ENCODE peak calls at places on chromosomes 13 and 19, in seven cellular contexts. O is lower lobe of right lung, S is AG04450, K is fibroblast of pulmonary artery, C is lower leg skin, N is H9, T is NB4. E is an unnamed sample.

GRCh38 chr13:25232937-25233515 is 54.3 kb downstream of the MTMR6 start:
- DNase-seq in O (no peak), S (no peak), K (peak), C (no peak), N (no peak), T (peak), E (no peak)

GRCh38 chr13:92716749-92717148 is 509.9 kb upstream of the GPC6 start:
- DNase-seq in O (no peak), S (no peak), K (peak), C (no peak), N (no peak), T (no peak), E (no peak)

GRCh38 chr19:17348700-17349099 is 11.3 kb downstream of the GTPBP3 start:
- DNase-seq in O (no peak), S (no peak), K (peak), C (no peak), N (peak), T (no peak), E (no peak)

GRCh38 chr13:65932587-65933239 is 1297.4 kb downstream of the PCDH9 start:
- DNase-seq in O (no peak), S (no peak), K (no peak), C (no peak), N (no peak), T (no peak), E (no peak)

GRCh38 chr19:49272204-49272603 is 52.8 kb downstream of the SLC6A16 start:
- DNase-seq in O (no peak), S (no peak), K (peak), C (no peak), N (no peak), T (no peak), E (no peak)

GRCh38 chr13:30142502-30143211 is 164.7 kb downstream of the KATNAL1 start:
- DNase-seq in O (no peak), S (peak), K (peak), C (no peak), N (peak), T (no peak), E (no peak)

GRCh38 chr19:46784262-46785053 is 3.9 kb downstream of the SLC1A5 start:
- DNase-seq in O (peak), S (peak), K (peak), C (peak), N (peak), T (peak), E (peak)

GRCh38 chr13:113927661-113928581 is 46.0 kb downstream of the C13orf46 start:
- DNase-seq in O (no peak), S (peak), K (peak), C (peak), N (peak), T (no peak), E (peak)

GRCh38 chr19:40078377-40078776 is 12.4 kb downstream of the ZNF780A start:
- DNase-seq in O (no peak), S (no peak), K (no peak), C (no peak), N (no peak), T (no peak), E (no peak)

GRCh38 chr13:33178197-33178699 is 107.3 kb downstream of the STARD13 start:
- DNase-seq in O (no peak), S (no peak), K (no peak), C (no peak), N (no peak), T (no peak), E (no peak)

GRCh38 chr19:43229315-43229714 is 23.9 kb upstream of the PSG4 start:
- DNase-seq in O (no peak), S (no peak), K (peak), C (no peak), N (no peak), T (peak), E (no peak)

GRCh38 chr19:4191044-4191443 is 8.6 kb downstream of the ANKRD24 start:
- DNase-seq in O (no peak), S (no peak), K (no peak), C (no peak), N (no peak), T (no peak), E (no peak)

GRCh38 chr13:70960841-70961443 is 852.7 kb upstream of the KLHL1 start:
- DNase-seq in O (no peak), S (no peak), K (peak), C (no peak), N (no peak), T (peak), E (no peak)

GRCh38 chr19:42074513-42075363 is 1.2 kb upstream of the ZNF574 start:
- DNase-seq in O (no peak), S (no peak), K (no peak), C (peak), N (no peak), T (peak), E (no peak)

GRCh38 chr13:51849145-51850101 is 4.4 kb upstream of the TMEM272 start:
- DNase-seq in O (peak), S (no peak), K (peak), C (no peak), N (peak), T (peak), E (peak)

GRCh38 chr13:37105251-37105714 is at the start of gene CSNK1A1L:
- DNase-seq in O (no peak), S (no peak), K (no peak), C (no peak), N (no peak), T (no peak), E (no peak)

GRCh38 chr13:32175307-32175706 is 139.9 kb downstream of the ZAR1L start:
- DNase-seq in O (no peak), S (no peak), K (peak), C (no peak), N (no peak), T (no peak), E (no peak)

GRCh38 chr13:23850134-23850533 is 39.1 kb downstream of the MIPEP start:
- DNase-seq in O (no peak), S (no peak), K (no peak), C (no peak), N (no peak), T (no peak), E (no peak)

GRCh38 chr19:50398675-50399367 is 14.7 kb downstream of the POLD1 start:
- DNase-seq in O (no peak), S (no peak), K (no peak), C (no peak), N (no peak), T (no peak), E (no peak)

GRCh38 chr19:42032428-42032827 is 37.6 kb downstream of the GRIK5 start:
- DNase-seq in O (no peak), S (no peak), K (no peak), C (no peak), N (peak), T (no peak), E (no peak)

GRCh38 chr13:83879431-83880171 is 2.7 kb downstream of the SLITRK1 start:
- DNase-seq in O (no peak), S (no peak), K (no peak), C (peak), N (peak), T (no peak), E (no peak)

GRCh38 chr19:47275866-47276461 is 1.3 kb downstream of the INAFM1 start:
- DNase-seq in O (peak), S (no peak), K (peak), C (peak), N (no peak), T (peak), E (no peak)

GRCh38 chr13:112692104-112692503 is 2.3 kb downstream of the ATP11A start:
- DNase-seq in O (no peak), S (no peak), K (no peak), C (peak), N (peak), T (no peak), E (no peak)

GRCh38 chr19:3257071-3257470 is 32.6 kb downstream of the CELF5 start:
- DNase-seq in O (no peak), S (no peak), K (no peak), C (no peak), N (no peak), T (no peak), E (no peak)

GRCh38 chr13:23074054-23074805 is 106.5 kb upstream of the SGCG start:
- DNase-seq in O (no peak), S (no peak), K (peak), C (no peak), N (no peak), T (no peak), E (no peak)

GRCh38 chr19:39499082-39499642 is 415 bp downstream of the DLL3 start:
- DNase-seq in O (no peak), S (no peak), K (no peak), C (no peak), N (peak), T (no peak), E (no peak)

GRCh38 chr13:84951128-84951527 is 848.1 kb downstream of the SLITRK6 start:
- DNase-seq in O (no peak), S (no peak), K (no peak), C (no peak), N (no peak), T (no peak), E (no peak)

GRCh38 chr19:4233282-4233853 is 4.0 kb downstream of the EBI3 start:
- DNase-seq in O (peak), S (no peak), K (peak), C (no peak), N (peak), T (peak), E (no peak)

GRCh38 chr13:112510002-112510780 is 77.8 kb downstream of the TUBGCP3 start:
- DNase-seq in O (peak), S (peak), K (peak), C (no peak), N (peak), T (peak), E (no peak)

GRCh38 chr19:38430931-38431330 is 2.6 kb upstream of the RYR1 start:
- DNase-seq in O (no peak), S (no peak), K (no peak), C (no peak), N (no peak), T (no peak), E (no peak)

GRCh38 chr19:42062381-42062780 is 7.6 kb downstream of the GRIK5 start:
- DNase-seq in O (no peak), S (no peak), K (no peak), C (no peak), N (no peak), T (no peak), E (no peak)

GRCh38 chr19:10112895-10113591 is 1.6 kb downstream of the P2RY11 start:
- DNase-seq in O (peak), S (no peak), K (peak), C (no peak), N (peak), T (peak), E (peak)

GRCh38 chr19:13972368-13973155 is 20.3 kb downstream of the DCAF15 start:
- DNase-seq in O (no peak), S (no peak), K (no peak), C (no peak), N (no peak), T (no peak), E (no peak)

GRCh38 chr13:95248953-95249352 is 52.3 kb downstream of the ABCC4 start:
- DNase-seq in O (no peak), S (no peak), K (no peak), C (peak), N (no peak), T (no peak), E (no peak)

GRCh38 chr13:80921556-80921955 is 580.6 kb upstream of the SPRY2 start:
- DNase-seq in O (no peak), S (no peak), K (peak), C (no peak), N (no peak), T (no peak), E (no peak)

GRCh38 chr13:80921971-80922370 is 581.0 kb upstream of the SPRY2 start:
- DNase-seq in O (no peak), S (no peak), K (no peak), C (no peak), N (no peak), T (no peak), E (no peak)

GRCh38 chr13:80928241-80928640 is 587.3 kb upstream of the SPRY2 start:
- DNase-seq in O (no peak), S (no peak), K (no peak), C (no peak), N (no peak), T (no peak), E (no peak)

GRCh38 chr13:80924596-80924995 is 583.7 kb upstream of the SPRY2 start:
- DNase-seq in O (no peak), S (no peak), K (peak), C (no peak), N (no peak), T (no peak), E (no peak)

DNA sequence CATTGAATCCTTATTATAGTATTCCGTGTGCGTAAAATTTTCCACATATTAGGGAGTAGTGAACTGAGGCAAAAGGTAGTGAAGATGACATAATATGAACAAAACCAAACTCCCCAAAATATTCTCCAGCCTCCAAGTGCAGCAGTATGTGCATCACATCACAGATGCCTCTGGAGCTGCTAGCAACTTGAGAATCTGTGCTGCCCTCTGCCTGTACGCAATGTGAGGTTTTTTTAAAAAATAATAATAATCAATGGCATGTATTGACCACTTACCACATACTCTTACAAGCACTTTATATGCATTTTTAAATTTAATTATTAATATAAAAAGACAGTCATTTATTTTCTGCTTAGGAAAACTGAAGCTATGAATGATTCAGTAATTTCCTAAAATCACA is 583.0 kb upstream of the SPRY2 start:
- DNase-seq in O (no peak), S (no peak), K (peak), C (no peak), N (no peak), T (no peak), E (no peak)
- TF ChIP-seq CTCF in O (no peak), S (no peak), K (peak), C (no peak), N (peak), T (no peak), E (no peak)

GRCh38 chr19:56189785-56190184 is 7.8 kb downstream of the ZSCAN5B start:
- DNase-seq in O (no peak), S (no peak), K (no peak), C (no peak), N (no peak), T (no peak), E (no peak)
- TF ChIP-seq CTCF in O (no peak), S (no peak), K (no peak), C (no peak), N (peak), T (no peak), E (no peak)

GRCh38 chr13:98308525-98308911 is 131.4 kb upstream of the RNF113B start:
- DNase-seq in O (no peak), S (no peak), K (no peak), C (no peak), N (no peak), T (no peak), E (no peak)

GRCh38 chr13:98305670-98306069 is 128.6 kb upstream of the RNF113B start:
- DNase-seq in O (no peak), S (no peak), K (no peak), C (no peak), N (no peak), T (no peak), E (no peak)

GRCh38 chr13:98309569-98310335 is 132.7 kb upstream of the RNF113B start:
- DNase-seq in O (no peak), S (no peak), K (no peak), C (no peak), N (no peak), T (no peak), E (no peak)

GRCh38 chr13:98307744-98308524 is 130.9 kb upstream of the RNF113B start:
- DNase-seq in O (no peak), S (no peak), K (peak), C (no peak), N (no peak), T (no peak), E (no peak)

GRCh38 chr13:98307392-98307743 is 130.3 kb upstream of the RNF113B start:
- DNase-seq in O (no peak), S (no peak), K (no peak), C (no peak), N (no peak), T (no peak), E (no peak)
- TF ChIP-seq CTCF in O (no peak), S (no peak), K (no peak), C (no peak), N (no peak), T (no peak), E (no peak)

GRCh38 chr19:35745328-35746086 is at the start of the genes PSENEN and U2AF1L4:
- DNase-seq in O (peak), S (peak), K (peak), C (peak), N (peak), T (peak), E (peak)

GRCh38 chr19:35750167-35750566 is 1.8 kb downstream of the LIN37 start:
- DNase-seq in O (no peak), S (no peak), K (no peak), C (no peak), N (no peak), T (no peak), E (no peak)

GRCh38 chr19:35746087-35746462 is 624 bp downstream of the PSENEN start:
- DNase-seq in O (no peak), S (no peak), K (no peak), C (no peak), N (no peak), T (no peak), E (no peak)

GRCh38 chr19:35746556-35746955 is 1.1 kb downstream of the PSENEN start:
- DNase-seq in O (no peak), S (no peak), K (no peak), C (no peak), N (no peak), T (no peak), E (no peak)

DNA sequence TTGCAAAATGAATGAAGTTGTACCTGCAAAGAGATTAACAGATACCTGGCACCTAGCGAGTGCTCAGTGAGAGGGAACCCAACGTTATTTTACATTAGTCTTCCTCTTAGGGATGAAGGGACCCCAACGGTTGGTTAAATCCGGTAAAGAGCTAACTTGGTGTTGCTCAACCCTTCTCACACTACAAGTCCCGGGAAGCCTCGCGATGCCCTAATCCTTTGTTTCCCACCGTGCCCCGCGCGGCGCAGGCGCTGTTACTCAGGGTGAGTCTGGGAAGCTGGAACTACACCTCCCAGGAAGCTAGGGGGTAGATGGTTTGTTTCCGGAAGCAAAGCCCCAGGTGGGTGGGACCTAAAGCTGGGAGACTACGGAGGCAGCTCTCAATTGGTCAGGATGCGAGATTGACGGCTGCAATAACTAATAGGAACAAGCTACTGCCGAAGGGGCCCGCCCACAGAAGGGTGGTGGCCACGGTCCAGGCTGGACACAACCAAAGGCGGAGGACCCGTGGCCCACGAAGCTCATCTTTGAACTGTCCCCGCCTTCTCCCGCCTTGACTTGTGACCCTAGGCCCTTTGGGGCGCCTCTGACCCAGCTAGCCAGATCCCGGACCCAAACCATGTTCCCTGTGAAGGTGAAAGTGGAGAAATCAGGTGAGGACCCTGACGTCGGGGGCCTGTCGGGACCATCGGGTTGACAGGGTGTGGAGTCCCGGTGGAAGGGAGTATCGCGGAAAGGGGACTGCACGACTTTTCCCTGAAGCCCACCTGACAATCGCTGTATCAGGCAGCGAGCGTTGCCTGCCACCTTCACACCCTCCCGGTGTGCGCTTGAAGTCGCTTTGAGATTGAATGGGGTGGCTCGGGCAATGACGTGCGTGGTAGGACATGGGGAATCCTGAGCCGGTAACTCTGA is at the start of gene LIN37:
- DNase-seq in O (peak), S (peak), K (peak), C (peak), N (peak), T (peak), E (peak)
- TF ChIP-seq CTCF in O (no peak), S (no peak), K (no peak), C (no peak), N (no peak), T (no peak), E (no peak)

DNA sequence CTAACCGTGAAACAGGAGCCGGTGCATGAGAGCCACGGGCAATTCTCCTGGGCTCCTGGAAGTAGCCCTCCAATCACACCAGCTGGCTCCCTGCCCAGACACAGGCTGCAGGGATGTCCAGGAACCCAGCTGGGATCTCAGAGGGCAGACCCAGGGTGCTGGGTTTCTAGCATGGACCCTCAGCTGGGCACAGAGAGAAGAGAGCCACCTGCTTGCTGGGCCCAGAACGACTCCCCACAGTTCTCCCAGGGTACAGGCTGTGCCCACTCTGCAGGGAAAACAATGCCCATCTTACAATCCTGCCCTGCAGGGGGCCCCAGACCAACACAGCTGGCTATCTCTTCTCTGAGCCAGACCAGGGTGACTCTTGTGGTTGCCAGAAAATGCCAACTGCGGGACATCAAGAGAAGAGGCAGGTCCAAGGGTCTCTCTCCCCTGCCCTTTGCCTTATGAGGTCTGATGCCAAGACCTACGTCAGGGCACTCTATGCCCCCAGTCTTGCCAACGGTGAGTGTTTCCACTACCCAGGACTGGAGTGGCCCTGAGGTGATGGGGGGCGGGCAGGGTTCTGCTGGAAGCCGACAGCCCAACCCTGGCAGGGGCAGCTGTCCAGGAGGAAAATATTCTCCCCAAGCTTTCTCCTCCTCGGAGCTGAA is 64.6 kb downstream of the CEBPG start:
- DNase-seq in O (peak), S (no peak), K (peak), C (no peak), N (no peak), T (no peak), E (peak)
- TF ChIP-seq CTCF in O (no peak), S (no peak), K (peak), C (no peak), N (no peak), T (peak), E (no peak)

GRCh38 chr13:44719857-44720671 is 143.9 kb upstream of the TSC22D1 start:
- DNase-seq in O (no peak), S (peak), K (peak), C (no peak), N (no peak), T (no peak), E (no peak)

GRCh38 chr13:44713793-44714469 is 137.8 kb upstream of the TSC22D1 start:
- DNase-seq in O (no peak), S (peak), K (peak), C (no peak), N (peak), T (no peak), E (no peak)

GRCh38 chr13:44710576-44710975 is 134.4 kb upstream of the TSC22D1 start:
- DNase-seq in O (no peak), S (peak), K (peak), C (no peak), N (no peak), T (no peak), E (no peak)

GRCh38 chr13:44718467-44718866 is 142.3 kb upstream of the TSC22D1 start:
- DNase-seq in O (no peak), S (no peak), K (no peak), C (no peak), N (no peak), T (no peak), E (no peak)

GRCh38 chr13:44715287-44716224 is 139.4 kb upstream of the TSC22D1 start:
- DNase-seq in O (no peak), S (no peak), K (no peak), C (peak), N (no peak), T (no peak), E (no peak)
- TF ChIP-seq CTCF in O (no peak), S (no peak), K (no peak), C (no peak), N (no peak), T (no peak), E (no peak)

E was measured in CD14-positive monocyte.